ENCODE peak calls at places on chromosomes 1 and 21, in four cellular contexts. One of them, this sample, is unnamed. For H4K20me1, the result is how much of the 10 kb centered on the place peaks cover.

GRCh38 chr1:15352122-15352957 is 57.3 kb upstream of the EFHD2 start:
- DNase-seq in HCT116: peak
- DNase-seq in endothelial cell of umbilical vein: peak
- DNase-seq in PC-3: peak
- DNase-seq in this sample: peak

GRCh38 chr1:11934295-11935039 is at the start of gene PLOD1:
- DNase-seq in HCT116: no peak
- DNase-seq in endothelial cell of umbilical vein: peak
- DNase-seq in PC-3: peak
- DNase-seq in this sample: peak

GRCh38 chr1:200115532-200115931 is 88.0 kb downstream of the NR5A2 start:
- DNase-seq in HCT116: no peak
- DNase-seq in endothelial cell of umbilical vein: no peak
- DNase-seq in PC-3: no peak
- DNase-seq in this sample: no peak

GRCh38 chr1:115507256-115507589 is 134.5 kb upstream of the VANGL1 start:
- DNase-seq in HCT116: peak
- DNase-seq in endothelial cell of umbilical vein: peak
- DNase-seq in PC-3: peak
- DNase-seq in this sample: peak

GRCh38 chr1:32878183-32878582 is 7.5 kb upstream of the FNDC5 start:
- DNase-seq in HCT116: no peak
- DNase-seq in endothelial cell of umbilical vein: no peak
- DNase-seq in PC-3: peak
- DNase-seq in this sample: no peak

GRCh38 chr1:174902531-174903099 is 97.1 kb upstream of the CACYBP start:
- DNase-seq in HCT116: no peak
- DNase-seq in endothelial cell of umbilical vein: no peak
- DNase-seq in PC-3: peak
- DNase-seq in this sample: no peak

GRCh38 chr1:150575518-150576366 is 3.7 kb downstream of the MCL1 start:
- DNase-seq in HCT116: no peak
- DNase-seq in endothelial cell of umbilical vein: no peak
- DNase-seq in PC-3: no peak
- DNase-seq in this sample: no peak

GRCh38 chr1:199747984-199748383 is 279.5 kb upstream of the NR5A2 start:
- DNase-seq in HCT116: no peak
- DNase-seq in endothelial cell of umbilical vein: no peak
- DNase-seq in PC-3: no peak
- DNase-seq in this sample: no peak

GRCh38 chr1:109689844-109690405 is 2.3 kb downstream of the GSTM1 start:
- DNase-seq in HCT116: no peak
- DNase-seq in endothelial cell of umbilical vein: no peak
- DNase-seq in PC-3: no peak
- DNase-seq in this sample: no peak

GRCh38 chr1:77218477-77219165 is 609 bp downstream of the PIGK start:
- DNase-seq in HCT116: no peak
- DNase-seq in endothelial cell of umbilical vein: no peak
- DNase-seq in PC-3: peak
- DNase-seq in this sample: peak

GRCh38 chr1:209670441-209671082 is 4.7 kb upstream of the G0S2 start:
- DNase-seq in HCT116: no peak
- DNase-seq in endothelial cell of umbilical vein: no peak
- DNase-seq in PC-3: peak
- DNase-seq in this sample: no peak

GRCh38 chr1:33374336-33375105 is 53.6 kb upstream of the A3GALT2 start:
- DNase-seq in HCT116: no peak
- DNase-seq in endothelial cell of umbilical vein: no peak
- DNase-seq in PC-3: no peak
- DNase-seq in this sample: peak

GRCh38 chr1:81702903-81703302 is 97.8 kb upstream of the ADGRL2 start:
- DNase-seq in HCT116: no peak
- DNase-seq in endothelial cell of umbilical vein: peak
- DNase-seq in PC-3: peak
- DNase-seq in this sample: peak

GRCh38 chr1:52927219-52928082 is at the start of gene SCP2:
- DNase-seq in HCT116: peak
- DNase-seq in endothelial cell of umbilical vein: peak
- DNase-seq in PC-3: peak
- DNase-seq in this sample: peak

GRCh38 chr1:190477687-190478192 is at the start of gene BRINP3:
- DNase-seq in HCT116: no peak
- DNase-seq in endothelial cell of umbilical vein: peak
- DNase-seq in PC-3: no peak
- DNase-seq in this sample: peak

GRCh38 chr21:42703936-42704335 is 50.5 kb downstream of the PDE9A start:
- DNase-seq in HCT116: no peak
- DNase-seq in endothelial cell of umbilical vein: no peak
- DNase-seq in PC-3: no peak
- DNase-seq in this sample: no peak

GRCh38 chr21:15054089-15054488 is 10.7 kb downstream of the NRIP1 start:
- DNase-seq in HCT116: no peak
- DNase-seq in endothelial cell of umbilical vein: peak
- DNase-seq in PC-3: no peak
- DNase-seq in this sample: no peak

GRCh38 chr1:9395031-9395430 is 102.3 kb downstream of the SPSB1 start:
- DNase-seq in HCT116: no peak
- DNase-seq in endothelial cell of umbilical vein: no peak
- DNase-seq in PC-3: no peak
- DNase-seq in this sample: no peak

GRCh38 chr1:198497326-198498220 is 42.9 kb downstream of the ATP6V1G3 start:
- DNase-seq in HCT116: no peak
- DNase-seq in endothelial cell of umbilical vein: peak
- DNase-seq in PC-3: peak
- DNase-seq in this sample: peak

GRCh38 chr1:32028746-32029145 is 15.1 kb downstream of the KHDRBS1 start:
- DNase-seq in HCT116: no peak
- DNase-seq in endothelial cell of umbilical vein: no peak
- DNase-seq in PC-3: no peak
- DNase-seq in this sample: peak

GRCh38 chr1:8745749-8746390 is 71.6 kb downstream of the RERE start:
- DNase-seq in HCT116: no peak
- DNase-seq in endothelial cell of umbilical vein: no peak
- DNase-seq in PC-3: no peak
- DNase-seq in this sample: no peak

GRCh38 chr1:54609301-54609921 is 13.9 kb downstream of the FAM151A start:
- DNase-seq in HCT116: no peak
- DNase-seq in endothelial cell of umbilical vein: no peak
- DNase-seq in PC-3: no peak
- DNase-seq in this sample: no peak

GRCh38 chr1:27816921-27817630 is 13.5 kb upstream of the PPP1R8 start:
- DNase-seq in HCT116: no peak
- DNase-seq in endothelial cell of umbilical vein: no peak
- DNase-seq in PC-3: no peak
- DNase-seq in this sample: peak

GRCh38 chr1:4673494-4673893 is 19.1 kb downstream of the AJAP1 start:
- DNase-seq in HCT116: no peak
- DNase-seq in endothelial cell of umbilical vein: no peak
- DNase-seq in PC-3: no peak
- DNase-seq in this sample: no peak

GRCh38 chr1:6984996-6985395 is 199.7 kb downstream of the CAMTA1 start:
- DNase-seq in HCT116: no peak
- DNase-seq in endothelial cell of umbilical vein: no peak
- DNase-seq in PC-3: no peak
- DNase-seq in this sample: no peak

GRCh38 chr1:206110161-206110560 is 7.0 kb downstream of the AVPR1B start:
- DNase-seq in HCT116: no peak
- DNase-seq in endothelial cell of umbilical vein: no peak
- DNase-seq in PC-3: no peak
- DNase-seq in this sample: no peak
- H3K4me3 ChIP-seq in HCT116: no peak
- H3K4me3 ChIP-seq in endothelial cell of umbilical vein: no peak
- H3K4me3 ChIP-seq in PC-3: no peak
- H3K4me3 ChIP-seq in this sample: no peak

GRCh38 chr21:31559368-31560119 is 99.9 kb upstream of the SOD1 start:
- DNase-seq in HCT116: peak
- DNase-seq in endothelial cell of umbilical vein: peak
- DNase-seq in PC-3: peak
- DNase-seq in this sample: peak
- H4K20me1 ChIP-seq in HCT116: under half
- H4K20me1 ChIP-seq in endothelial cell of umbilical vein: under half
- H4K20me1 ChIP-seq in PC-3: under half
- H4K20me1 ChIP-seq in this sample: under half

DNA sequence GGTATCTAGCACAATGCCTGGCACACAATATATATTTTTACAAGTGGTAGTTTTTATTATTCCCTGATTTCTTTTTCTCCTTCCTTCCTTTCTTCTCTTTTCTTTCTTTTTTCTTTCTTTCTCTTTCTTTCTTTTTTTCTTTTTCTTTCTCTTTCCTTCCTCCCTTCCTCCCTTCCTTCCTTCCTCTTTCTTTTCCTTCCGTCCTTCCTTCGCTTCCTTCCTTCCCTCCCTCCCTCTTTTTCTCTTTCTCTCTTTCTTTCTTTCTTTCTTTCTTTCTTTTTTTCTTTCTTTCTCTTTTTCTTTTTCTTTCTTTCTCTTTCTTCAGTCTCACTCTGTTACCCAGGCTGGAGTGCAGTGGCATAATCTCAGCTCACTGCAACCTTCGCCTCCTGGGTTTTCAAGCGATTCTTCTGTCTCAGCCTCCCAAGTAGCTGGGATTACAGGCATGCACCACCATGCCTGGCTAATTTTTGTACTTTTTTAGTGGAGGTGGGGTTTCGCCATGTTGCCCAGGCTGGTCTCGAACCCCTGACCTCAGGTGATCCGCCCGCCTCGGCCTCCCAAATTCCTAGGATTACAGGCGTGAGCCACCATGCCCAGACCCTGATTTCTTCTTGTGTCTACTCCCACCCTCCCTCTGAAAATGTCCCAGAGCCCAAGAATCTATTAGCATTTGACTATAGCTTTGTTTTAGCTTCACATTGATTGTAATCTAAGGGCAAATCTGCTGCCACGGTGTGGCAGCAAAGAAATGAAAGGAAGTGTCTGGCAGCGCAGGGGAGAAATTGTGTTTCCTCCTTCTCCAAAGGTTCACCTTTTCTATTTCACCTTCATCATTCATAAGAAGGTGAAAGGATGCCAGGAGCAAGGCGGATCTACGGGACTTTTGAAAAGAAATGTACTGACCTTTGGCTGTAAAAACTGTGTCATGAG is 19.9 kb upstream of the ABCB10 start:
- DNase-seq in HCT116: no peak
- DNase-seq in endothelial cell of umbilical vein: no peak
- DNase-seq in PC-3: no peak
- DNase-seq in this sample: no peak
- H3K4me3 ChIP-seq in HCT116: no peak
- H3K4me3 ChIP-seq in endothelial cell of umbilical vein: no peak
- H3K4me3 ChIP-seq in PC-3: peak
- H3K4me3 ChIP-seq in this sample: no peak

GRCh38 chr1:26472901-26473845 is 933 bp downstream of the HMGN2 start:
- DNase-seq in HCT116: peak
- DNase-seq in endothelial cell of umbilical vein: peak
- DNase-seq in PC-3: peak
- DNase-seq in this sample: peak
- H4K20me1 ChIP-seq in HCT116: under half
- H4K20me1 ChIP-seq in endothelial cell of umbilical vein: under half
- H4K20me1 ChIP-seq in PC-3: under half
- H4K20me1 ChIP-seq in this sample: under half

GRCh38 chr1:154417338-154417608 is 12.1 kb downstream of the IL6R start:
- DNase-seq in HCT116: no peak
- DNase-seq in endothelial cell of umbilical vein: no peak
- DNase-seq in PC-3: no peak
- DNase-seq in this sample: no peak

GRCh38 chr1:154418062-154418897 is 13.1 kb downstream of the IL6R start:
- DNase-seq in HCT116: peak
- DNase-seq in endothelial cell of umbilical vein: peak
- DNase-seq in PC-3: peak
- DNase-seq in this sample: no peak

GRCh38 chr1:154420172-154420571 is 15.0 kb downstream of the IL6R start:
- DNase-seq in HCT116: no peak
- DNase-seq in endothelial cell of umbilical vein: peak
- DNase-seq in PC-3: peak
- DNase-seq in this sample: peak

GRCh38 chr1:154419620-154420020 is 14.5 kb downstream of the IL6R start:
- DNase-seq in HCT116: no peak
- DNase-seq in endothelial cell of umbilical vein: peak
- DNase-seq in PC-3: peak
- DNase-seq in this sample: peak

DNA sequence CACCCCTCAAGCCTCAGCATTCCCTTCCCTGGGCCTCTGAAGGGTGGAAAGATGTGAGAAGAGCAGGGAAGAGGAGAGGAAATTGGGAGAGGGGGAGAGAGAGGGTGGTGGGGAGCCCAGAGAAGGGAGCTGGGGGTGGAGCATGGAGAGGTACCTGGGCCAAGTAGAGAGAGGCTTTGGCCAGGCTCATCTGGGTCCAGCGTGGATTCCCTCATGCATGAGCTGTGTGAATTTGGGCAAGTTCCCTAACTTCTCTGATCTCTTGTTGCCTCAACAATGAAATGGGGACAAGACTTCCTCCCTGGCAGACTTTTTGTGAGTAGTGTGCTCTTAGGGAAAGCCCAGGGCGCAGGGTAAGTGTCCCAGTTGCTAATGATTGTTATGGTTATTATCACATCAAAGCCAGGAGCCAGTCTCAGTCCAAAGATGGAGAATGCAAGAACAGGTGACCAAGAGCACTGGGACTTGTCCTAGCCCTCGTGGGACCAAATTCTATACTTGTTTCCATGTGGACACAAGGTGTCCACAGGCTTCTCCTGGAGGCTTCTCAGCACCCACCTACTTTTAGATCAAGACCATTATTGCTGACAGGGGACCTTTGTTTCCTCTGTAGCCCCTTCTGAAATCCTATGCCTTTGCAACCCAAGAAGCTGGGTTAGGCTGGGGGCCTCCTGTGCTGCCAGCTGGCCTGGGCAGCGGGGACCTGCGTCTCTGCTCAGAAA is 13.9 kb downstream of the IL6R start:
- DNase-seq in HCT116: no peak
- DNase-seq in endothelial cell of umbilical vein: no peak
- DNase-seq in PC-3: no peak
- DNase-seq in this sample: no peak
- H3K4me3 ChIP-seq in HCT116: no peak
- H3K4me3 ChIP-seq in endothelial cell of umbilical vein: no peak
- H3K4me3 ChIP-seq in PC-3: peak
- H3K4me3 ChIP-seq in this sample: no peak

DNA sequence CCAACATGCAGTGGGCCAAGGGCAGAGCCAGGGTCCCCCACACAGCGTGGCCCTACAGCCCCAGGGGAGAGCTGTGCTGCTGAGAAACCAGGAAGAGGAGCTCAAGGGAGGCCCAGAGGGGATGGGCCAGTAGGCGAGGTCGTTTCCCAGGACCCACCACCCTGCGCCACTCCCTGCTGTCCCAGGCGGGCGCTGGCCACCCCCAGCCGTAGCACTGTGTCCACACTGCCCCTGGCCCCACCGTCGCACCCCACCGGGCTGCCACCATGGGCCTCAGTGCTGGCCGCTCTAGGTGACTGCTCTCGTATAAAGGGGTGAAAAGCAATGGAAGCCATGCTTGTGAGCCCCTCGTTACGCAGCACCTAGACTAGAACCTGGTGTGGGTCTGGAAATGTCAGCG is 22.4 kb downstream of the NADK start:
- DNase-seq in HCT116: no peak
- DNase-seq in endothelial cell of umbilical vein: no peak
- DNase-seq in PC-3: no peak
- DNase-seq in this sample: no peak
- H4K20me1 ChIP-seq in HCT116: under half
- H4K20me1 ChIP-seq in endothelial cell of umbilical vein: under half
- H4K20me1 ChIP-seq in PC-3: under half
- H4K20me1 ChIP-seq in this sample: under half

GRCh38 chr1:84782311-84782771 is 92.1 kb upstream of the SSX2IP start:
- DNase-seq in HCT116: peak
- DNase-seq in endothelial cell of umbilical vein: peak
- DNase-seq in PC-3: peak
- DNase-seq in this sample: peak
- H3K4me3 ChIP-seq in HCT116: no peak
- H3K4me3 ChIP-seq in endothelial cell of umbilical vein: no peak
- H3K4me3 ChIP-seq in PC-3: no peak
- H3K4me3 ChIP-seq in this sample: no peak